ENCODE peak calls at places on chromosomes 5 and 9, in ten cellular contexts. One of them, this sample, is unnamed.

GRCh38 chr9:7234144-7234543 is 476.4 kb downstream of the KDM4C start:
- DNase-seq in neuronal stem cell: peak; percentile 17
- DNase-seq in esophagus squamous epithelium: no peak
- DNase-seq in HT1080: peak; percentile 58
- DNase-seq in NCI-H460: peak; percentile 30
- DNase-seq in substantia nigra: no peak
- DNase-seq in stimulated activated naive CD4-positive, alpha-beta T cell treated with Interleukin-2 at 50 U/mL for 16 hours: no peak
- DNase-seq in frontal cortex: no peak
- DNase-seq in mucosa of descending colon: no peak
- DNase-seq in A549: peak; percentile 29
- DNase-seq in this sample: peak; percentile 10

GRCh38 chr9:126614455-126615248 is 924 bp downstream of the LMX1B start:
- DNase-seq in NCI-H460: no peak
- DNase-seq in frontal cortex: no peak
- DNase-seq in esophagus squamous epithelium: no peak
- DNase-seq in HT1080: no peak
- DNase-seq in mucosa of descending colon: no peak
- DNase-seq in neuronal stem cell: no peak
- DNase-seq in A549: no peak
- DNase-seq in stimulated activated naive CD4-positive, alpha-beta T cell treated with Interleukin-2 at 50 U/mL for 16 hours: no peak
- DNase-seq in substantia nigra: no peak
- DNase-seq in this sample: no peak

GRCh38 chr5:107282061-107282460 is 388.7 kb downstream of the EFNA5 start:
- DNase-seq in substantia nigra: no peak
- DNase-seq in neuronal stem cell: no peak
- DNase-seq in esophagus squamous epithelium: no peak
- DNase-seq in mucosa of descending colon: no peak
- DNase-seq in NCI-H460: no peak
- DNase-seq in A549: no peak
- DNase-seq in frontal cortex: no peak
- DNase-seq in HT1080: peak; percentile 13
- DNase-seq in stimulated activated naive CD4-positive, alpha-beta T cell treated with Interleukin-2 at 50 U/mL for 16 hours: no peak
- DNase-seq in this sample: no peak

GRCh38 chr5:22649076-22649475 is 204.1 kb downstream of the CDH12 start:
- DNase-seq in A549: no peak
- DNase-seq in esophagus squamous epithelium: no peak
- DNase-seq in NCI-H460: no peak
- DNase-seq in neuronal stem cell: no peak
- DNase-seq in frontal cortex: no peak
- DNase-seq in substantia nigra: no peak
- DNase-seq in mucosa of descending colon: no peak
- DNase-seq in HT1080: peak; percentile 62
- DNase-seq in stimulated activated naive CD4-positive, alpha-beta T cell treated with Interleukin-2 at 50 U/mL for 16 hours: no peak
- DNase-seq in this sample: no peak

GRCh38 chr9:120724757-120725156 is 10.5 kb upstream of the MEGF9 start:
- DNase-seq in stimulated activated naive CD4-positive, alpha-beta T cell treated with Interleukin-2 at 50 U/mL for 16 hours: no peak
- DNase-seq in esophagus squamous epithelium: no peak
- DNase-seq in NCI-H460: no peak
- DNase-seq in A549: no peak
- DNase-seq in substantia nigra: no peak
- DNase-seq in neuronal stem cell: no peak
- DNase-seq in mucosa of descending colon: no peak
- DNase-seq in HT1080: no peak
- DNase-seq in frontal cortex: no peak
- DNase-seq in this sample: no peak

GRCh38 chr5:127673401-127673800 is 24.5 kb downstream of the CTXN3 start:
- DNase-seq in HT1080: no peak
- DNase-seq in neuronal stem cell: no peak
- DNase-seq in A549: no peak
- DNase-seq in frontal cortex: no peak
- DNase-seq in mucosa of descending colon: no peak
- DNase-seq in substantia nigra: no peak
- DNase-seq in stimulated activated naive CD4-positive, alpha-beta T cell treated with Interleukin-2 at 50 U/mL for 16 hours: no peak
- DNase-seq in NCI-H460: peak; percentile 22
- DNase-seq in esophagus squamous epithelium: no peak
- DNase-seq in this sample: no peak

GRCh38 chr5:143199843-143200242 is 203.6 kb downstream of the NR3C1 start:
- DNase-seq in NCI-H460: no peak
- DNase-seq in frontal cortex: no peak
- DNase-seq in neuronal stem cell: no peak
- DNase-seq in esophagus squamous epithelium: no peak
- DNase-seq in A549: no peak
- DNase-seq in stimulated activated naive CD4-positive, alpha-beta T cell treated with Interleukin-2 at 50 U/mL for 16 hours: no peak
- DNase-seq in substantia nigra: no peak
- DNase-seq in HT1080: no peak
- DNase-seq in mucosa of descending colon: no peak
- DNase-seq in this sample: no peak

GRCh38 chr9:111969061-111969460 is 72.4 kb downstream of the UGCG start:
- DNase-seq in mucosa of descending colon: no peak
- DNase-seq in substantia nigra: no peak
- DNase-seq in A549: no peak
- DNase-seq in esophagus squamous epithelium: no peak
- DNase-seq in HT1080: no peak
- DNase-seq in frontal cortex: no peak
- DNase-seq in stimulated activated naive CD4-positive, alpha-beta T cell treated with Interleukin-2 at 50 U/mL for 16 hours: no peak
- DNase-seq in NCI-H460: no peak
- DNase-seq in neuronal stem cell: no peak
- DNase-seq in this sample: no peak